ENCODE peak calls at places on chromosome 7, in six cellular contexts. F is myocyte, R is AG10803, D is T follicular helper cell, V is GM20000, J is EL. B is an unnamed sample.

GRCh38 chr7:101399759-101400158 is 37.1 kb downstream of the COL26A1 start:
- DNase-seq in F (peak), R (peak), D (no peak), V (no peak), J (peak), B (no peak)

GRCh38 chr7:32479574-32480200 is 10.5 kb downstream of the LSM5 start:
- DNase-seq in F (peak), R (peak), D (no peak), V (peak), J (peak), B (no peak)

GRCh38 chr7:1846331-1847065 is 176.4 kb downstream of the ELFN1 start:
- DNase-seq in F (no peak), R (no peak), D (no peak), V (no peak), J (no peak), B (no peak)

GRCh38 chr7:105875505-105875904 is 894 bp downstream of the ATXN7L1 start:
- DNase-seq in F (peak), R (no peak), D (no peak), V (no peak), J (no peak), B (no peak)

GRCh38 chr7:96023376-96023775 is 251.0 kb downstream of the DYNC1I1 start:
- DNase-seq in F (no peak), R (peak), D (no peak), V (no peak), J (no peak), B (no peak)

GRCh38 chr7:34133356-34133982 is 228.1 kb downstream of the BMPER start:
- DNase-seq in F (peak), R (peak), D (no peak), V (no peak), J (peak), B (no peak)

GRCh38 chr7:84085147-84085546 is 109.4 kb downstream of the SEMA3A start:
- DNase-seq in F (peak), R (peak), D (no peak), V (no peak), J (peak), B (no peak)

GRCh38 chr7:47331179-47331565 is 250.7 kb downstream of the TNS3 start:
- DNase-seq in F (no peak), R (no peak), D (no peak), V (no peak), J (no peak), B (no peak)

GRCh38 chr7:122255454-122255853 is 49.1 kb downstream of the FEZF1 start:
- DNase-seq in F (no peak), R (no peak), D (no peak), V (no peak), J (no peak), B (no peak)

GRCh38 chr7:65444899-65445823 is 71.5 kb downstream of the ZNF92 start:
- DNase-seq in F (no peak), R (no peak), D (no peak), V (no peak), J (no peak), B (no peak)

GRCh38 chr7:30142710-30143109 is 7.9 kb downstream of the MTURN start:
- DNase-seq in F (peak), R (peak), D (no peak), V (no peak), J (peak), B (no peak)

GRCh38 chr7:150735596-150736358 is 1.4 kb upstream of the GIMAP5 start:
- DNase-seq in F (no peak), R (no peak), D (no peak), V (no peak), J (no peak), B (peak)

GRCh38 chr7:40604601-40605438 is 470.0 kb downstream of the SUGCT start:
- DNase-seq in F (no peak), R (peak), D (no peak), V (peak), J (peak), B (peak)